ENCODE peak calls at places on chromosomes 6 and 20, in five cellular contexts. Z is transverse colon, E is right lobe of liver, Q is tibial nerve, V is ovary. T is an unnamed sample.

GRCh38 chr6:8278562-8278961 is 156.8 kb downstream of the SLC35B3 start:
- DNase-seq in Z (no peak), E (no peak), Q (no peak), V (no peak), T (no peak)

GRCh38 chr20:49043000-49043399 is 3.1 kb upstream of the CSE1L start:
- DNase-seq in Z (no peak), E (no peak), Q (no peak), V (no peak), T (no peak)

GRCh38 chr6:85372188-85372914 is 77.5 kb upstream of the NT5E start:
- DNase-seq in Z (no peak), E (no peak), Q (no peak), V (no peak), T (no peak)

GRCh38 chr6:154567695-154568220 is 57.3 kb upstream of the CNKSR3 start:
- DNase-seq in Z (no peak), E (no peak), Q (no peak), V (no peak), T (no peak)

GRCh38 chr6:143097224-143097795 is 36.6 kb downstream of the AIG1 start:
- DNase-seq in Z (no peak), E (no peak), Q (no peak), V (no peak), T (no peak)

GRCh38 chr6:140082867-140083297 is 708.4 kb upstream of the CITED2 start:
- DNase-seq in Z (no peak), E (no peak), Q (no peak), V (peak; percentile 44), T (no peak)

GRCh38 chr6:99434702-99435530 is 9.8 kb upstream of the PNISR start:
- DNase-seq in Z (no peak), E (no peak), Q (no peak), V (no peak), T (no peak)

GRCh38 chr6:157483770-157484169 is 102.8 kb downstream of the ZDHHC14 start:
- DNase-seq in Z (no peak), E (no peak), Q (no peak), V (no peak), T (no peak)

GRCh38 chr6:125259354-125259736 is 42.4 kb downstream of the HDDC2 start:
- DNase-seq in Z (no peak), E (no peak), Q (no peak), V (no peak), T (no peak)

GRCh38 chr6:3750324-3751018 is 1.0 kb downstream of the PXDC1 start:
- DNase-seq in Z (peak; percentile 83), E (peak; percentile 89), Q (peak; percentile 88), V (peak; percentile 91), T (peak; percentile 68)

GRCh38 chr6:154450498-154450897 is 60.0 kb downstream of the CNKSR3 start:
- DNase-seq in Z (no peak), E (no peak), Q (no peak), V (no peak), T (no peak)

GRCh38 chr20:34983089-34983820 is 27.6 kb downstream of the MYH7B start:
- DNase-seq in Z (no peak), E (no peak), Q (no peak), V (no peak), T (no peak)

GRCh38 chr20:37202267-37202943 is 23.1 kb upstream of the MROH8 start:
- DNase-seq in Z (peak; percentile 26), E (no peak), Q (peak; percentile 51), V (peak; percentile 59), T (no peak)

GRCh38 chr6:21694168-21694567 is 100.6 kb downstream of the SOX4 start:
- DNase-seq in Z (no peak), E (no peak), Q (no peak), V (no peak), T (no peak)

GRCh38 chr6:157657754-157658153 is 165.3 kb upstream of the SNX9 start:
- DNase-seq in Z (no peak), E (no peak), Q (no peak), V (no peak), T (no peak)

GRCh38 chr6:169188051-169188863 is 65.4 kb downstream of the THBS2 start:
- DNase-seq in Z (no peak), E (no peak), Q (no peak), V (no peak), T (no peak)

GRCh38 chr20:7151666-7152065 is 384.2 kb downstream of the BMP2 start:
- DNase-seq in Z (no peak), E (no peak), Q (no peak), V (no peak), T (no peak)

GRCh38 chr6:167137881-167138280 is 15.0 kb downstream of the CCR6 start:
- DNase-seq in Z (no peak), E (no peak), Q (no peak), V (no peak), T (no peak)

GRCh38 chr6:95117236-95117635 is 460.1 kb upstream of the MANEA start:
- DNase-seq in Z (no peak), E (no peak), Q (no peak), V (no peak), T (no peak)

GRCh38 chr6:106546322-106547052 is 82.8 kb downstream of the RTN4IP1 start:
- DNase-seq in Z (no peak), E (no peak), Q (no peak), V (no peak), T (no peak)

GRCh38 chr6:128519132-128519930 is 1.1 kb downstream of the PTPRK start:
- DNase-seq in Z (peak; percentile 50), E (peak; percentile 57), Q (no peak), V (peak; percentile 58), T (peak; percentile 32)

GRCh38 chr20:43492101-43492500 is 15.4 kb upstream of the L3MBTL1 start:
- DNase-seq in Z (no peak), E (no peak), Q (no peak), V (no peak), T (no peak)

GRCh38 chr20:58550661-58551060 is 35.5 kb upstream of the APCDD1L start:
- DNase-seq in Z (no peak), E (no peak), Q (no peak), V (no peak), T (no peak)

GRCh38 chr6:7579850-7580249 is 10.1 kb upstream of the SNRNP48 start:
- DNase-seq in Z (no peak), E (no peak), Q (no peak), V (no peak), T (no peak)

GRCh38 chr6:11744753-11745152 is 33.9 kb downstream of the ADTRP start:
- DNase-seq in Z (peak; percentile 62), E (no peak), Q (peak; percentile 95), V (peak; percentile 63), T (peak; percentile 79)

GRCh38 chr6:12576389-12576788 is 140.2 kb upstream of the PHACTR1 start:
- DNase-seq in Z (no peak), E (no peak), Q (no peak), V (no peak), T (no peak)

GRCh38 chr6:139262519-139263300 is 29.1 kb downstream of the TXLNB start:
- DNase-seq in Z (no peak), E (no peak), Q (no peak), V (no peak), T (peak; percentile 42)

GRCh38 chr6:161828355-161828754 is 554.5 kb upstream of the AGPAT4 start:
- DNase-seq in Z (no peak), E (no peak), Q (no peak), V (no peak), T (no peak)

GRCh38 chr20:58194176-58194796 is 34.2 kb downstream of the ANKRD60 start:
- DNase-seq in Z (no peak), E (no peak), Q (no peak), V (no peak), T (no peak)

GRCh38 chr6:38261626-38262025 is 378.1 kb downstream of the BTBD9 start:
- DNase-seq in Z (no peak), E (no peak), Q (no peak), V (no peak), T (no peak)

GRCh38 chr6:4103929-4104328 is 25.0 kb upstream of the FAM217A start:
- DNase-seq in Z (no peak), E (no peak), Q (no peak), V (no peak), T (no peak)

GRCh38 chr6:55882731-55883595 is 7.6 kb upstream of the BMP5 start:
- DNase-seq in Z (no peak), E (no peak), Q (peak; percentile 38), V (no peak), T (no peak)

GRCh38 chr6:133254552-133255228 is 13.5 kb downstream of the EYA4 start:
- DNase-seq in Z (no peak), E (no peak), Q (no peak), V (no peak), T (no peak)

GRCh38 chr6:47810885-47811284 is 29.1 kb downstream of the OPN5 start:
- DNase-seq in Z (no peak), E (no peak), Q (no peak), V (no peak), T (no peak)
- TF ChIP-seq CTCF in Z (no peak), E (no peak), Q (no peak), V (no peak), T (no peak)

GRCh38 chr6:112221561-112221960 is 32.8 kb downstream of the LAMA4 start:
- DNase-seq in Z (no peak), E (no peak), Q (no peak), V (no peak), T (no peak)
- H3K4me1 ChIP-seq in Z (peaks cover 53% of the 10 kb centered on the region), E (no peaks in the 10 kb centered on the region), Q (peaks cover 3% of the 10 kb centered on the region), V (peaks cover 17% of the 10 kb centered on the region), T (peaks cover 20% of the 10 kb centered on the region)

GRCh38 chr20:32192698-32193097 is 14.8 kb downstream of the PLAGL2 start:
- DNase-seq in Z (no peak), E (no peak), Q (no peak), V (no peak), T (no peak)

GRCh38 chr20:32191422-32191821 is 16.1 kb downstream of the PLAGL2 start:
- DNase-seq in Z (no peak), E (no peak), Q (no peak), V (no peak), T (no peak)

GRCh38 chr20:32191873-32192272 is 15.7 kb downstream of the PLAGL2 start:
- DNase-seq in Z (no peak), E (no peak), Q (no peak), V (no peak), T (no peak)

GRCh38 chr20:32199006-32199405 is 8.5 kb downstream of the PLAGL2 start:
- DNase-seq in Z (no peak), E (no peak), Q (no peak), V (no peak), T (no peak)

DNA sequence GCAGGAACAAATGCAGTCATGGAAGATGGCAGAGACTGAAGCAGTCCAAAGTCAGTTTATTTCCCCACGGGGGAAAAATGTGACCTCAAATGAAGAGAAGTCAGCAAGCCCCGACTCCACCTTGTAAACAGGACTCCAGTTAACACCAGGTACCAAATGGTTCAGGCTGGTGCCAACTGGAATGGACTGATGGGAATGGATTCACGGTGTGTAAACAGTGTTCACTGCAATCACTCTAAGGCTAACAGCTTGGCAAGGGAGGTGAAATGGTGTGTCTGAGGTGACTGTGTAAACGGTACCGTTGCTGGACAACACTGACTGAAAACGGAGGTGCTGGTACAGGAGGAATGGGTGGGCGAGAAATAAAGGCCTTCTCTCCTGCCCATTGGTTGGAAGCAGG is 12.0 kb downstream of the PLAGL2 start:
- DNase-seq in Z (no peak), E (peak; percentile 43), Q (no peak), V (no peak), T (no peak)
- TF ChIP-seq POLR2A in Z (no peak), E (no peak), Q (no peak), V (no peak), T (no peak)

DNA sequence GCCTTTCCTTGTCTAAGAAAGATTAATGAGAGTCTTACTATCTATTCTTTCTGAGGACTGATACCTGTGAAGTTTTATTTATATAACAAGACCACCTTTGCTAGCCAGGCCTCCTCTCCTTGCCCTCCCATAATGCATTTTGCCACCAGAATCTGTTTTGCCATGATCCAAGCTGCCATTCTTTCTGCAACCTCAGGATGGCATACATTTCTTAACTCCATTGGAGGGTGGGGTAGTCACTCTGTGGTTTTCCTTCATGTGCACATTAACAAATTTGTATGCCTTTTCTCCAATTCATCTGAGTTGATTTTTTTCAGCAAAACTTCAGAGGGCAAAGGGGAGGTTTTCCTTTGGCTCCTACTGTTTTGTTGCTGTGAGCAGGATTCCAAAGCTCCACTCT is 26.4 kb upstream of the ENPP4 start:
- DNase-seq in Z (no peak), E (no peak), Q (no peak), V (no peak), T (no peak)
- TF ChIP-seq CTCF in Z (no peak), E (no peak), Q (no peak), V (no peak), T (no peak)